ENCODE peak calls at places on chromosomes 5 and 9, in ten cellular contexts. U is stimulated activated CD4-positive, alpha-beta T cell treated with anti-CD3 and anti-CD28 coated beads, Interleukin-4, amount 100 ng/mL, for 1 hour; F is heart left ventricle; E is psoas muscle; P is pons; W is AG09309; Y is GM18507; T is activated CD8-positive, alpha-beta memory T cell treated with anti-CD3 and anti-CD28 coated beads for 1 hour; X is glutamatergic neuron; J is AG08396. V is an unnamed sample.

GRCh38 chr5:179699640-179700298 is 1.0 kb downstream of the CANX start:
- DNase-seq in U (peak), F (no peak), E (no peak), P (peak), W (no peak), Y (no peak), T (no peak), X (no peak), J (peak), V (no peak)

GRCh38 chr5:173885481-173886010 is 2.6 kb upstream of the CPEB4 start:
- DNase-seq in U (no peak), F (no peak), E (no peak), P (peak), W (no peak), Y (no peak), T (no peak), X (no peak), J (no peak), V (no peak)

GRCh38 chr9:115264333-115264732 is 146.4 kb upstream of the TNC start:
- DNase-seq in U (no peak), F (no peak), E (no peak), P (no peak), W (no peak), Y (no peak), T (no peak), X (no peak), J (no peak), V (no peak)

GRCh38 chr5:104576677-104577076 is 1014.1 kb upstream of the NUDT12 start:
- DNase-seq in U (no peak), F (no peak), E (no peak), P (no peak), W (no peak), Y (no peak), T (no peak), X (no peak), J (no peak), V (no peak)

GRCh38 chr9:90805006-90805993 is 3.7 kb downstream of the SYK start:
- DNase-seq in U (no peak), F (no peak), E (no peak), P (no peak), W (no peak), Y (no peak), T (no peak), X (peak), J (no peak), V (no peak)

GRCh38 chr5:375336-375920 is 53.9 kb downstream of the AHRR start:
- DNase-seq in U (no peak), F (peak), E (no peak), P (no peak), W (no peak), Y (no peak), T (no peak), X (peak), J (no peak), V (peak)

GRCh38 chr9:137972355-137972987 is 94.9 kb downstream of the CACNA1B start:
- DNase-seq in U (no peak), F (peak), E (peak), P (no peak), W (no peak), Y (no peak), T (no peak), X (no peak), J (no peak), V (peak)

GRCh38 chr9:31119882-31120481 is 1264.5 kb upstream of the ACO1 start:
- DNase-seq in U (peak), F (no peak), E (no peak), P (peak), W (no peak), Y (peak), T (peak), X (no peak), J (no peak), V (no peak)

GRCh38 chr5:168413596-168413995 is 72.7 kb upstream of the RARS1 start:
- DNase-seq in U (no peak), F (no peak), E (no peak), P (no peak), W (no peak), Y (no peak), T (no peak), X (no peak), J (no peak), V (no peak)

GRCh38 chr5:178335287-178336030 is 102.9 kb upstream of the PHYKPL start:
- DNase-seq in U (no peak), F (no peak), E (peak), P (no peak), W (no peak), Y (no peak), T (no peak), X (no peak), J (no peak), V (no peak)

GRCh38 chr5:39780341-39780740 is 355.6 kb upstream of the DAB2 start:
- DNase-seq in U (no peak), F (no peak), E (no peak), P (no peak), W (no peak), Y (no peak), T (no peak), X (no peak), J (no peak), V (no peak)

GRCh38 chr5:56026863-56027300 is 32.1 kb upstream of the IL6ST start:
- DNase-seq in U (no peak), F (no peak), E (no peak), P (no peak), W (peak), Y (peak), T (no peak), X (no peak), J (peak), V (no peak)

GRCh38 chr5:172455511-172456061 is 1.3 kb upstream of the SH3PXD2B start:
- DNase-seq in U (no peak), F (no peak), E (no peak), P (no peak), W (no peak), Y (no peak), T (no peak), X (no peak), J (peak), V (peak)

GRCh38 chr5:55072668-55073067 is 29.8 kb upstream of the GZMA start:
- DNase-seq in U (no peak), F (no peak), E (no peak), P (no peak), W (no peak), Y (no peak), T (no peak), X (no peak), J (no peak), V (no peak)

GRCh38 chr5:147538232-147538631 is 28.4 kb upstream of the DPYSL3 start:
- DNase-seq in U (no peak), F (no peak), E (no peak), P (no peak), W (no peak), Y (no peak), T (no peak), X (no peak), J (no peak), V (no peak)

GRCh38 chr5:26945881-26946280 is 92.5 kb downstream of the CDH9 start:
- DNase-seq in U (no peak), F (no peak), E (no peak), P (no peak), W (no peak), Y (no peak), T (no peak), X (no peak), J (no peak), V (no peak)

GRCh38 chr9:87716141-87716540 is 9.8 kb upstream of the CTSL start:
- DNase-seq in U (no peak), F (no peak), E (no peak), P (no peak), W (no peak), Y (no peak), T (no peak), X (no peak), J (no peak), V (no peak)

GRCh38 chr9:131999692-132000551 is 79.7 kb downstream of the MED27 start:
- DNase-seq in U (no peak), F (no peak), E (no peak), P (no peak), W (peak), Y (no peak), T (no peak), X (no peak), J (no peak), V (no peak)

GRCh38 chr5:14777187-14777586 is 94.4 kb downstream of the ANKH start:
- DNase-seq in U (no peak), F (no peak), E (no peak), P (no peak), W (no peak), Y (no peak), T (no peak), X (no peak), J (no peak), V (no peak)

GRCh38 chr5:170612256-170612656 is 108.4 kb downstream of the KCNIP1 start:
- DNase-seq in U (no peak), F (peak), E (no peak), P (no peak), W (no peak), Y (no peak), T (no peak), X (peak), J (no peak), V (no peak)

GRCh38 chr9:134317431-134318414 is 8.5 kb upstream of the RXRA start:
- DNase-seq in U (no peak), F (peak), E (peak), P (no peak), W (no peak), Y (no peak), T (no peak), X (peak), J (peak), V (peak)

GRCh38 chr9:120931278-120932085 is 4.9 kb upstream of the TRAF1 start:
- DNase-seq in U (peak), F (no peak), E (no peak), P (peak), W (no peak), Y (peak), T (no peak), X (no peak), J (peak), V (no peak)

GRCh38 chr9:114560956-114561355 is 26.6 kb upstream of the ATP6V1G1 start:
- DNase-seq in U (no peak), F (no peak), E (no peak), P (no peak), W (no peak), Y (no peak), T (no peak), X (no peak), J (no peak), V (no peak)